ENCODE peak calls at places on chromosome 3, in six cellular contexts. One of them, this sample, is unnamed.

GRCh38 chr3:48403533-48404439 is 26.1 kb downstream of the PLXNB1 start:
- DNase-seq in K562: no peak
- DNase-seq in HT-29: no peak
- DNase-seq in neuronal stem cell: no peak
- DNase-seq in stomach: peak
- DNase-seq in nephron progenitor cell: no peak
- DNase-seq in this sample: peak

GRCh38 chr3:178434206-178434805 is 101.9 kb upstream of the KCNMB2 start:
- DNase-seq in K562: no peak
- DNase-seq in HT-29: no peak
- DNase-seq in neuronal stem cell: no peak
- DNase-seq in stomach: no peak
- DNase-seq in nephron progenitor cell: no peak
- DNase-seq in this sample: no peak

GRCh38 chr3:139906441-139906840 is 28.5 kb upstream of the CLSTN2 start:
- DNase-seq in K562: no peak
- DNase-seq in HT-29: no peak
- DNase-seq in neuronal stem cell: no peak
- DNase-seq in stomach: no peak
- DNase-seq in nephron progenitor cell: no peak
- DNase-seq in this sample: no peak

GRCh38 chr3:127209155-127209839 is 16.4 kb downstream of the PRR23E start:
- DNase-seq in K562: no peak
- DNase-seq in HT-29: no peak
- DNase-seq in neuronal stem cell: no peak
- DNase-seq in stomach: peak
- DNase-seq in nephron progenitor cell: no peak
- DNase-seq in this sample: no peak

GRCh38 chr3:149403443-149403842 is 26.0 kb upstream of the TM4SF1 start:
- DNase-seq in K562: no peak
- DNase-seq in HT-29: no peak
- DNase-seq in neuronal stem cell: no peak
- DNase-seq in stomach: no peak
- DNase-seq in nephron progenitor cell: no peak
- DNase-seq in this sample: no peak

GRCh38 chr3:8869613-8870012 is 93.7 kb downstream of the RAD18 start:
- DNase-seq in K562: no peak
- DNase-seq in HT-29: peak
- DNase-seq in neuronal stem cell: peak
- DNase-seq in stomach: no peak
- DNase-seq in nephron progenitor cell: no peak
- DNase-seq in this sample: no peak

GRCh38 chr3:126435456-126436315 is 40.0 kb downstream of the ZXDC start:
- DNase-seq in K562: no peak
- DNase-seq in HT-29: no peak
- DNase-seq in neuronal stem cell: no peak
- DNase-seq in stomach: peak
- DNase-seq in nephron progenitor cell: no peak
- DNase-seq in this sample: no peak

GRCh38 chr3:11498646-11499045 is 145.1 kb downstream of the VGLL4 start:
- DNase-seq in K562: no peak
- DNase-seq in HT-29: peak
- DNase-seq in neuronal stem cell: no peak
- DNase-seq in stomach: peak
- DNase-seq in nephron progenitor cell: no peak
- DNase-seq in this sample: no peak

GRCh38 chr3:129123314-129124060 is 1.9 kb upstream of the RAB43 start:
- DNase-seq in K562: no peak
- DNase-seq in HT-29: peak
- DNase-seq in neuronal stem cell: no peak
- DNase-seq in stomach: no peak
- DNase-seq in nephron progenitor cell: no peak
- DNase-seq in this sample: no peak

GRCh38 chr3:40476478-40477470 is at the start of gene ZNF619:
- DNase-seq in K562: peak
- DNase-seq in HT-29: peak
- DNase-seq in neuronal stem cell: peak
- DNase-seq in stomach: peak
- DNase-seq in nephron progenitor cell: peak
- DNase-seq in this sample: peak

GRCh38 chr3:132432639-132433038 is 15.3 kb downstream of the DNAJC13 start:
- DNase-seq in K562: peak
- DNase-seq in HT-29: peak
- DNase-seq in neuronal stem cell: no peak
- DNase-seq in stomach: no peak
- DNase-seq in nephron progenitor cell: no peak
- DNase-seq in this sample: no peak

GRCh38 chr3:28575748-28576589 is 227.3 kb upstream of the AZI2 start:
- DNase-seq in K562: no peak
- DNase-seq in HT-29: no peak
- DNase-seq in neuronal stem cell: peak
- DNase-seq in stomach: peak
- DNase-seq in nephron progenitor cell: peak
- DNase-seq in this sample: no peak

GRCh38 chr3:151085227-151085888 is at the start of gene MED12L:
- DNase-seq in K562: peak
- DNase-seq in HT-29: no peak
- DNase-seq in neuronal stem cell: peak
- DNase-seq in stomach: peak
- DNase-seq in nephron progenitor cell: peak
- DNase-seq in this sample: peak

GRCh38 chr3:10933958-10934481 is 58.5 kb upstream of the SLC6A1 start:
- DNase-seq in K562: no peak
- DNase-seq in HT-29: no peak
- DNase-seq in neuronal stem cell: no peak
- DNase-seq in stomach: no peak
- DNase-seq in nephron progenitor cell: no peak
- DNase-seq in this sample: no peak

GRCh38 chr3:63921741-63922482 is 9.7 kb upstream of the SCAANT1 start:
- DNase-seq in K562: no peak
- DNase-seq in HT-29: no peak
- DNase-seq in neuronal stem cell: no peak
- DNase-seq in stomach: no peak
- DNase-seq in nephron progenitor cell: no peak
- DNase-seq in this sample: no peak

This sample was measured in stimulated activated naive CD8-positive, alpha-beta T cell treated with anti-CD3 and anti-CD28 coated beads, Interleukin-15, amount 100 ng/mL, for 72 hours.